ENCODE peak calls at places on chromosomes 12 and 14, in five cellular contexts. One of them, this sample, is unnamed. For H4K20me1, the result is how much of the 10 kb centered on the place peaks cover.

GRCh38 chr14:34043627-34044372 is 92.9 kb upstream of the EGLN3 start:
- DNase-seq in IMR-90: no peak
- DNase-seq in astrocyte: no peak
- DNase-seq in HepG2: peak
- DNase-seq in GM23248: peak
- DNase-seq in this sample: no peak

GRCh38 chr12:132327351-132328171 is 1.8 kb downstream of the GALNT9 start:
- DNase-seq in IMR-90: peak
- DNase-seq in astrocyte: peak
- DNase-seq in HepG2: no peak
- DNase-seq in GM23248: peak
- DNase-seq in this sample: no peak

GRCh38 chr12:42421844-42422779 is 96.1 kb downstream of the PPHLN1 start:
- DNase-seq in IMR-90: peak
- DNase-seq in astrocyte: peak
- DNase-seq in HepG2: no peak
- DNase-seq in GM23248: peak
- DNase-seq in this sample: peak

GRCh38 chr12:80317899-80318298 is 126.1 kb upstream of the PTPRQ start:
- DNase-seq in IMR-90: no peak
- DNase-seq in astrocyte: no peak
- DNase-seq in HepG2: no peak
- DNase-seq in GM23248: no peak
- DNase-seq in this sample: no peak

GRCh38 chr14:74913986-74914573 is 9.0 kb downstream of the RPS6KL1 start:
- DNase-seq in IMR-90: peak
- DNase-seq in astrocyte: peak
- DNase-seq in HepG2: peak
- DNase-seq in GM23248: peak
- DNase-seq in this sample: peak

GRCh38 chr14:100567009-100567876 is 20.0 kb downstream of the BEGAIN start:
- DNase-seq in IMR-90: no peak
- DNase-seq in astrocyte: no peak
- DNase-seq in HepG2: no peak
- DNase-seq in GM23248: no peak
- DNase-seq in this sample: no peak

GRCh38 chr12:104049278-104050257 is at the start of gene GLT8D2:
- DNase-seq in IMR-90: peak
- DNase-seq in astrocyte: peak
- DNase-seq in HepG2: no peak
- DNase-seq in GM23248: peak
- DNase-seq in this sample: no peak

GRCh38 chr12:53052419-53053222 is 2.8 kb downstream of the TNS2 start:
- DNase-seq in IMR-90: peak
- DNase-seq in astrocyte: peak
- DNase-seq in HepG2: no peak
- DNase-seq in GM23248: peak
- DNase-seq in this sample: no peak

GRCh38 chr14:32639208-32639607 is 299.5 kb upstream of the NPAS3 start:
- DNase-seq in IMR-90: no peak
- DNase-seq in astrocyte: no peak
- DNase-seq in HepG2: no peak
- DNase-seq in GM23248: no peak
- DNase-seq in this sample: no peak

GRCh38 chr14:70884595-70885342 is 22.5 kb upstream of the PCNX1 start:
- DNase-seq in IMR-90: no peak
- DNase-seq in astrocyte: no peak
- DNase-seq in HepG2: no peak
- DNase-seq in GM23248: no peak
- DNase-seq in this sample: no peak

GRCh38 chr14:30389134-30389900 is 169.6 kb upstream of the G2E3 start:
- DNase-seq in IMR-90: no peak
- DNase-seq in astrocyte: peak
- DNase-seq in HepG2: no peak
- DNase-seq in GM23248: peak
- DNase-seq in this sample: no peak

GRCh38 chr12:130835011-130835410 is 4.0 kb downstream of the STX2 start:
- DNase-seq in IMR-90: no peak
- DNase-seq in astrocyte: no peak
- DNase-seq in HepG2: no peak
- DNase-seq in GM23248: no peak
- DNase-seq in this sample: no peak

GRCh38 chr12:12240671-12241345 is 26.0 kb downstream of the LRP6 start:
- DNase-seq in IMR-90: peak
- DNase-seq in astrocyte: peak
- DNase-seq in HepG2: peak
- DNase-seq in GM23248: peak
- DNase-seq in this sample: no peak

GRCh38 chr14:36505892-36506731 is 13.9 kb downstream of the NKX2-1 start:
- DNase-seq in IMR-90: no peak
- DNase-seq in astrocyte: no peak
- DNase-seq in HepG2: no peak
- DNase-seq in GM23248: no peak
- DNase-seq in this sample: no peak

GRCh38 chr14:64178814-64179213 is 115.4 kb downstream of the ESR2 start:
- DNase-seq in IMR-90: no peak
- DNase-seq in astrocyte: no peak
- DNase-seq in HepG2: no peak
- DNase-seq in GM23248: no peak
- DNase-seq in this sample: no peak

GRCh38 chr12:2856051-2856450 is 788 bp downstream of the TEX52 start:
- DNase-seq in IMR-90: no peak
- DNase-seq in astrocyte: no peak
- DNase-seq in HepG2: no peak
- DNase-seq in GM23248: peak
- DNase-seq in this sample: peak

GRCh38 chr14:22780941-22781605 is 14.6 kb downstream of the OXA1L start:
- DNase-seq in IMR-90: peak
- DNase-seq in astrocyte: no peak
- DNase-seq in HepG2: no peak
- DNase-seq in GM23248: no peak
- DNase-seq in this sample: no peak

GRCh38 chr12:114314403-114314802 is 91.5 kb downstream of the TBX5 start:
- DNase-seq in IMR-90: no peak
- DNase-seq in astrocyte: no peak
- DNase-seq in HepG2: no peak
- DNase-seq in GM23248: no peak
- DNase-seq in this sample: no peak

GRCh38 chr14:92465353-92466067 is 48.1 kb upstream of the RIN3 start:
- DNase-seq in IMR-90: no peak
- DNase-seq in astrocyte: no peak
- DNase-seq in HepG2: no peak
- DNase-seq in GM23248: no peak
- DNase-seq in this sample: no peak

GRCh38 chr12:88300931-88301330 is 158.8 kb downstream of the TMTC3 start:
- DNase-seq in IMR-90: peak
- DNase-seq in astrocyte: no peak
- DNase-seq in HepG2: peak
- DNase-seq in GM23248: peak
- DNase-seq in this sample: no peak

GRCh38 chr12:88052686-88053085 is 23.5 kb upstream of the C12orf50 start:
- DNase-seq in IMR-90: peak
- DNase-seq in astrocyte: peak
- DNase-seq in HepG2: peak
- DNase-seq in GM23248: peak
- DNase-seq in this sample: peak

GRCh38 chr12:2118061-2118460 is 65.3 kb downstream of the CACNA1C start:
- DNase-seq in IMR-90: no peak
- DNase-seq in astrocyte: no peak
- DNase-seq in HepG2: no peak
- DNase-seq in GM23248: no peak
- DNase-seq in this sample: peak

GRCh38 chr12:42756841-42757661 is 167.5 kb upstream of the PRICKLE1 start:
- DNase-seq in IMR-90: peak
- DNase-seq in astrocyte: peak
- DNase-seq in HepG2: no peak
- DNase-seq in GM23248: peak
- DNase-seq in this sample: no peak

GRCh38 chr14:74950795-74951442 is 4.5 kb downstream of the PGF start:
- DNase-seq in IMR-90: peak
- DNase-seq in astrocyte: no peak
- DNase-seq in HepG2: peak
- DNase-seq in GM23248: no peak
- DNase-seq in this sample: no peak

GRCh38 chr14:58131386-58131785 is 20.6 kb downstream of the ARMH4 start:
- DNase-seq in IMR-90: peak
- DNase-seq in astrocyte: peak
- DNase-seq in HepG2: peak
- DNase-seq in GM23248: peak
- DNase-seq in this sample: no peak

GRCh38 chr12:109612975-109613502 is 39.4 kb downstream of the MVK start:
- DNase-seq in IMR-90: peak
- DNase-seq in astrocyte: no peak
- DNase-seq in HepG2: peak
- DNase-seq in GM23248: peak
- DNase-seq in this sample: peak

GRCh38 chr12:2919249-2919648 is 28.6 kb downstream of the TULP3 start:
- DNase-seq in IMR-90: no peak
- DNase-seq in astrocyte: no peak
- DNase-seq in HepG2: no peak
- DNase-seq in GM23248: no peak
- DNase-seq in this sample: no peak

GRCh38 chr14:71688576-71688975 is 243.7 kb upstream of the RGS6 start:
- DNase-seq in IMR-90: peak
- DNase-seq in astrocyte: peak
- DNase-seq in HepG2: peak
- DNase-seq in GM23248: peak
- DNase-seq in this sample: no peak

GRCh38 chr12:71441836-71442566 is 2.4 kb downstream of the LGR5 start:
- DNase-seq in IMR-90: no peak
- DNase-seq in astrocyte: no peak
- DNase-seq in HepG2: no peak
- DNase-seq in GM23248: no peak
- DNase-seq in this sample: no peak

GRCh38 chr12:129911437-129912049 is 7.7 kb upstream of the TMEM132D start:
- DNase-seq in IMR-90: no peak
- DNase-seq in astrocyte: peak
- DNase-seq in HepG2: peak
- DNase-seq in GM23248: peak
- DNase-seq in this sample: peak

GRCh38 chr12:109995366-109995702 is 834 bp downstream of the GIT2 start:
- DNase-seq in IMR-90: no peak
- DNase-seq in astrocyte: no peak
- DNase-seq in HepG2: no peak
- DNase-seq in GM23248: peak
- DNase-seq in this sample: no peak

GRCh38 chr14:68476212-68476964 is 316.5 kb downstream of the ZFP36L1 start:
- DNase-seq in IMR-90: peak
- DNase-seq in astrocyte: peak
- DNase-seq in HepG2: peak
- DNase-seq in GM23248: peak
- DNase-seq in this sample: no peak

GRCh38 chr14:90349729-90350128 is 18.0 kb upstream of the NRDE2 start:
- DNase-seq in IMR-90: no peak
- DNase-seq in astrocyte: no peak
- DNase-seq in HepG2: no peak
- DNase-seq in GM23248: no peak
- DNase-seq in this sample: no peak

GRCh38 chr14:54652188-54652889 is 85.4 kb downstream of the SAMD4A start:
- DNase-seq in IMR-90: peak
- DNase-seq in astrocyte: peak
- DNase-seq in HepG2: peak
- DNase-seq in GM23248: peak
- DNase-seq in this sample: no peak

GRCh38 chr14:92352158-92352985 is 29.4 kb downstream of the SLC24A4 start:
- DNase-seq in IMR-90: no peak
- DNase-seq in astrocyte: no peak
- DNase-seq in HepG2: peak
- DNase-seq in GM23248: peak
- DNase-seq in this sample: peak

GRCh38 chr14:73634333-73634833 is 10.4 kb upstream of the DNAL1 start:
- DNase-seq in IMR-90: no peak
- DNase-seq in astrocyte: no peak
- DNase-seq in HepG2: no peak
- DNase-seq in GM23248: peak
- DNase-seq in this sample: no peak

GRCh38 chr12:124530637-124531263 is 36.7 kb downstream of the NCOR2 start:
- DNase-seq in IMR-90: no peak
- DNase-seq in astrocyte: no peak
- DNase-seq in HepG2: no peak
- DNase-seq in GM23248: no peak
- DNase-seq in this sample: no peak
- H3K9ac ChIP-seq in IMR-90: no peak
- H3K9ac ChIP-seq in astrocyte: no peak
- H3K9ac ChIP-seq in HepG2: no peak
- H3K9ac ChIP-seq in GM23248: no peak
- H3K9ac ChIP-seq in this sample: no peak

GRCh38 chr14:61719344-61720301 is 24.3 kb downstream of the HIF1A start:
- DNase-seq in IMR-90: no peak
- DNase-seq in astrocyte: no peak
- DNase-seq in HepG2: no peak
- DNase-seq in GM23248: no peak
- DNase-seq in this sample: no peak
- H4K20me1 ChIP-seq in IMR-90: half or more
- H4K20me1 ChIP-seq in astrocyte: half or more
- H4K20me1 ChIP-seq in HepG2: half or more
- H4K20me1 ChIP-seq in GM23248: half or more
- H4K20me1 ChIP-seq in this sample: under half

GRCh38 chr14:52063107-52063506 is 5.8 kb downstream of the NID2 start:
- DNase-seq in IMR-90: peak
- DNase-seq in astrocyte: peak
- DNase-seq in HepG2: no peak
- DNase-seq in GM23248: peak
- DNase-seq in this sample: no peak

GRCh38 chr14:52067873-52068740 is 752 bp downstream of the NID2 start:
- DNase-seq in IMR-90: peak
- DNase-seq in astrocyte: peak
- DNase-seq in HepG2: no peak
- DNase-seq in GM23248: peak
- DNase-seq in this sample: no peak

GRCh38 chr14:52061380-52061779 is 7.5 kb downstream of the NID2 start:
- DNase-seq in IMR-90: no peak
- DNase-seq in astrocyte: no peak
- DNase-seq in HepG2: no peak
- DNase-seq in GM23248: no peak
- DNase-seq in this sample: no peak

GRCh38 chr14:52061890-52062289 is 7.0 kb downstream of the NID2 start:
- DNase-seq in IMR-90: no peak
- DNase-seq in astrocyte: no peak
- DNase-seq in HepG2: no peak
- DNase-seq in GM23248: no peak
- DNase-seq in this sample: no peak

GRCh38 chr14:52064174-52064573 is 4.7 kb downstream of the NID2 start:
- DNase-seq in IMR-90: no peak
- DNase-seq in astrocyte: no peak
- DNase-seq in HepG2: no peak
- DNase-seq in GM23248: no peak
- DNase-seq in this sample: no peak
- H3K4me2 ChIP-seq in IMR-90: peak
- H3K4me2 ChIP-seq in astrocyte: no peak
- H3K4me2 ChIP-seq in HepG2: no peak
- H3K4me2 ChIP-seq in GM23248: no peak
- H3K4me2 ChIP-seq in this sample: no peak

GRCh38 chr12:40843495-40843894 is 151.3 kb downstream of the CNTN1 start:
- DNase-seq in IMR-90: no peak
- DNase-seq in astrocyte: no peak
- DNase-seq in HepG2: no peak
- DNase-seq in GM23248: no peak
- DNase-seq in this sample: no peak
- H3K9ac ChIP-seq in IMR-90: no peak
- H3K9ac ChIP-seq in astrocyte: no peak
- H3K9ac ChIP-seq in HepG2: no peak
- H3K9ac ChIP-seq in GM23248: no peak
- H3K9ac ChIP-seq in this sample: no peak